ENCODE peak calls at places on chromosomes 3 and 15, in five cellular contexts. B, M, C, L and T are unnamed samples.

GRCh38 chr3:182364723-182365650 is 428.3 kb upstream of the ATP11B start:
- DNase-seq in C (peak), L (peak), M (no peak), B (peak), T (no peak)

GRCh38 chr3:177174607-177175006 is 22.7 kb downstream of the TBL1XR1 start:
- DNase-seq in B (no peak), M (no peak), L (no peak), C (no peak), T (no peak)

GRCh38 chr15:29568840-29569532 is 253.3 kb downstream of the TJP1 start:
- DNase-seq in L (peak), B (no peak), C (no peak), M (no peak), T (no peak)

GRCh38 chr3:71269896-71270295 is 313.6 kb downstream of the FOXP1 start:
- DNase-seq in M (no peak), B (no peak), L (no peak), C (no peak), T (no peak)

GRCh38 chr15:88385078-88385700 is 82.0 kb downstream of the MRPL46 start:
- DNase-seq in B (no peak), M (no peak), L (no peak), C (peak), T (no peak)

GRCh38 chr3:52237659-52238172 is 1.2 kb downstream of the TWF2 start:
- DNase-seq in B (peak), M (no peak), C (peak), L (no peak), T (peak)

GRCh38 chr3:38960953-38961622 is 90.7 kb downstream of the SCN11A start:
- DNase-seq in M (peak), C (peak), L (peak), B (peak), T (peak)

GRCh38 chr15:48415036-48415886 is 84.0 kb downstream of the DUT start:
- DNase-seq in M (no peak), L (no peak), C (peak), B (no peak), T (no peak)

GRCh38 chr3:138404121-138404520 is 30.3 kb upstream of the ESYT3 start:
- DNase-seq in C (no peak), L (no peak), M (no peak), B (no peak), T (no peak)

GRCh38 chr3:76566904-76567303 is 473.0 kb upstream of the ROBO2 start:
- DNase-seq in B (no peak), L (no peak), M (no peak), C (no peak), T (no peak)

GRCh38 chr3:172194702-172195392 is 155.5 kb downstream of the FNDC3B start:
- DNase-seq in M (no peak), L (no peak), C (no peak), B (no peak), T (peak)

GRCh38 chr3:32817561-32818430 is at the start of gene TRIM71:
- DNase-seq in M (peak), B (no peak), L (no peak), C (no peak), T (no peak)